ENCODE peak calls at places on chromosome 21, in seven cellular contexts. J is lung; W is HCT116; S is IMR-90; R is neuronal stem cell; B is right cardiac atrium; K is CD8-positive, alpha-beta memory T cell. H is an unnamed sample.
A peak's percentile ranks its signal among the peaks of the same experiment; 100 is the strongest.

GRCh38 chr21:32315511-32316362 is 17.1 kb downstream of the MRAP start:
- DNase-seq in S (no peak), W (no peak), B (no peak), K (no peak), R (no peak), J (no peak), H (no peak)

GRCh38 chr21:46322351-46323226 is 1.1 kb downstream of the C21orf58 start:
- DNase-seq in W (no peak), J (peak; percentile 31), S (peak; percentile 47), R (no peak), B (no peak), K (no peak), H (peak; percentile 57)

GRCh38 chr21:26593800-26594199 is 20.7 kb upstream of the CYYR1 start:
- DNase-seq in K (no peak), S (no peak), B (no peak), W (no peak), R (no peak), J (no peak), H (no peak)

GRCh38 chr21:25568230-25568629 is 39.1 kb downstream of the MRPL39 start:
- DNase-seq in J (no peak), B (peak; percentile 42), S (peak; percentile 78), W (no peak), K (peak; percentile 13), R (no peak), H (peak; percentile 41)

GRCh38 chr21:43679951-43680350 is 20.6 kb downstream of the RRP1B start:
- DNase-seq in R (no peak), J (no peak), B (no peak), S (no peak), W (no peak), K (no peak), H (no peak)

GRCh38 chr21:25421327-25422028 is 185.8 kb downstream of the MRPL39 start:
- DNase-seq in W (no peak), S (peak; percentile 68), B (no peak), R (peak; percentile 20), J (no peak), K (peak; percentile 50), H (no peak)

GRCh38 chr21:25963186-25963585 is 207.4 kb downstream of the APP start:
- DNase-seq in J (peak; percentile 33), B (no peak), K (no peak), W (peak; percentile 75), R (no peak), S (peak; percentile 34), H (no peak)

GRCh38 chr21:29481641-29482040 is 182.9 kb downstream of the BACH1 start:
- DNase-seq in B (no peak), J (no peak), K (no peak), R (no peak), W (no peak), S (peak; percentile 73), H (no peak)

GRCh38 chr21:35321322-35322200 is 272.5 kb upstream of the RUNX1 start:
- DNase-seq in W (no peak), R (no peak), J (no peak), K (no peak), B (no peak), S (no peak), H (no peak)

GRCh38 chr21:31119199-31119598 is 80.9 kb upstream of the KRTAP19-8 start:
- DNase-seq in K (no peak), B (no peak), S (no peak), R (no peak), J (no peak), W (no peak), H (no peak)

GRCh38 chr21:35294231-35294898 is 245.3 kb upstream of the RUNX1 start:
- DNase-seq in R (no peak), K (no peak), S (no peak), W (peak; percentile 86), J (no peak), B (no peak), H (no peak)

GRCh38 chr21:43362306-43362927 is 64.5 kb downstream of the SIK1 start:
- DNase-seq in W (no peak), R (no peak), B (peak; percentile 86), K (peak; percentile 89), J (no peak), S (peak; percentile 86), H (peak; percentile 38)

GRCh38 chr21:19523731-19524130 is 1120.1 kb upstream of the TMPRSS15 start:
- DNase-seq in R (no peak), J (no peak), B (no peak), S (no peak), K (no peak), W (no peak), H (no peak)

GRCh38 chr21:21165063-21165645 is 166.9 kb downstream of the NCAM2 start:
- DNase-seq in W (no peak), R (no peak), B (peak; percentile 19), J (no peak), S (peak; percentile 97), K (no peak), H (no peak)

GRCh38 chr21:44911384-44912157 is 9.1 kb downstream of the ITGB2 start:
- DNase-seq in S (no peak), K (peak; percentile 75), B (peak; percentile 58), R (no peak), W (no peak), J (peak; percentile 78), H (peak; percentile 84)

GRCh38 chr21:38186869-38187268 is 69.9 kb upstream of the KCNJ15 start:
- DNase-seq in S (no peak), J (no peak), W (no peak), K (no peak), R (no peak), B (no peak), H (no peak)

GRCh38 chr21:19981938-19982337 is 1016.3 kb upstream of the NCAM2 start:
- DNase-seq in J (no peak), W (no peak), K (no peak), R (no peak), S (no peak), B (no peak), H (no peak)

GRCh38 chr21:34595457-34595856 is 19.5 kb downstream of the RCAN1 start:
- DNase-seq in K (no peak), B (no peak), R (no peak), J (no peak), S (no peak), W (no peak), H (no peak)

GRCh38 chr21:38979271-38980196 is 173.8 kb downstream of the ETS2 start:
- DNase-seq in J (no peak), R (no peak), S (peak; percentile 70), B (no peak), W (no peak), K (no peak), H (no peak)

GRCh38 chr21:44579833-44580144 is 615 bp downstream of the KRTAP10-5 start:
- DNase-seq in J (no peak), K (no peak), W (no peak), B (no peak), S (no peak), R (no peak), H (no peak)

GRCh38 chr21:29939859-29940245 is at the start of gene GRIK1:
- DNase-seq in B (no peak), J (no peak), S (no peak), W (no peak), R (peak; percentile 37), K (no peak), H (peak; percentile 36)

DNA sequence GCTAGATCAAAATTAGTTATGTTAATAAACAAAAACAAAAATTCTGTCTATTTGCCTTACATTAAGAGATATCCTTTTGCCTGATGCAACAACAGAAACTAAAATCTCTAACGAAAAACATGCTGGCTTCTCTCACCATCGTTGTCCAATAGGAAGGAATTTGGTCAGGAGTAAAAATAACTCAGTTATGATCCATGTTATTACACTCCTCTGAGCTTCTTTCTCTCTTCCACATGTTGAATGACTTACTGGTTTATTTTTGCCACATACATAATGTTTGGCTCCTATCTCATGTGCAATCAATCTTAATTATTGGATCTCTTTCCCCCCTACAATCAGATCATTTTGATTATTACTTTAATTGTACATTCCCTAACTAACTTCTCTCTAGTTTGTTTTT is 688.4 kb downstream of the USP25 start:
- DNase-seq in K (no peak), R (no peak), S (no peak), J (no peak), W (no peak), B (no peak), H (no peak)
- H3K4me3 ChIP-seq in K (no peak overlapping the region), R (no peak overlapping the region), S (no peak overlapping the region), J (no peak overlapping the region), W (no peak overlapping the region), B (peak overlapping the region; percentile 9), H (no peak overlapping the region)

DNA sequence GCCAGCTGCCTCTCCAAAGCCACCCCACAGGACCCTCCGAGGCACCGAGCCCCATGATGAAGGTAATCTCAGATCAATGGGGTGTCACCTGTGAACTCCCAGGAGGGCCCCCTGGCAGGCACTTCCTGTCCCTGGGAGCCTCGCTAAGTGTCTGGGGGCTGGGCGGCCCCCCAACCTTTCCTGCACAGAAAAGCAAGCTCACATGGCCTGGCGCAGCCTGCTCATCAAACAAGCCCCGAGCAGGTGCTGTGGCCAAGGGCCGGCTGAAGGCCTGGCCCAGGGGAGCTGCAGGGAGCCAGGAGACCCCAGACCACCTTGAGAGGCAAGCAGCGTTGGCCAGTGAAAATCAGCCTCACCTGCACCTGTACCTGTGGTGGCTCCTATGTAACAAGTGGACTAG is 2.9 kb downstream of the RIPK4 start:
- DNase-seq in W (no peak), J (no peak), B (no peak), S (no peak), K (no peak), R (no peak), H (no peak)
- H3K4me3 ChIP-seq in W (no peak overlapping the region), J (no peak overlapping the region), B (no peak overlapping the region), S (no peak overlapping the region), K (no peak overlapping the region), R (no peak overlapping the region), H (no peak overlapping the region)

GRCh38 chr21:36700961-36701911 is 2.3 kb downstream of the SIM2 start:
- DNase-seq in B (no peak), W (no peak), R (peak; percentile 54), J (no peak), S (no peak), K (no peak), H (no peak)
- H3K4me3 ChIP-seq in B (peak overlapping the region; percentile 27), W (peak overlapping the region; percentile 71), R (peak overlapping the region; percentile 36), J (no peak overlapping the region), S (peak overlapping the region; percentile 57), K (no peak overlapping the region), H (no peak overlapping the region)

DNA sequence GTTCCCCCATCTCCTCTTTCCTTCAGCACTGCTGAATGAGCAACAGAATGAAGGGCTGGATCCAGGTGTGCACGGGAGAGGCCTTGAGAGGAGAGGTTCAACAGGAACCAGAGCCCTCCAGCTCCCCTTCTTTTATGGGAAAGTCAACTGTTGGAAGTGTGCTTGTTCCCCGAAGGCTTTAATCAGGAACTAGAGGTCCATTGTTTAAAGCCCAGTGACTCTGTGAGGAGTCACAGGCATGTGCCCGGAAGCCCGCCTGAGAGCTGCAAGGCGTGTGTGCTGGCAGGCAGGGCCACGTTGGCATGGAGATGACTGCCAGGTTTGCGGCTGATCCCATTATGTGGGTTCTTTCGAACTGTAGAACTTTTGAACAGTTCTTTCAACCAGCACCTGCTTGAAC is 3.2 kb downstream of the BACE2 start:
- DNase-seq in R (no peak), S (no peak), W (no peak), K (no peak), B (peak; percentile 46), J (peak; percentile 63), H (no peak)
- H3K4me3 ChIP-seq in R (no peak overlapping the region), S (no peak overlapping the region), W (no peak overlapping the region), K (no peak overlapping the region), B (no peak overlapping the region), J (no peak overlapping the region), H (no peak overlapping the region)

GRCh38 chr21:14923468-14923867 is 141.3 kb downstream of the NRIP1 start:
- DNase-seq in R (no peak), K (no peak), B (no peak), W (no peak), J (no peak), S (peak; percentile 63), H (no peak)

GRCh38 chr21:14922980-14923379 is 141.8 kb downstream of the NRIP1 start:
- DNase-seq in R (no peak), J (no peak), B (no peak), S (no peak), W (no peak), K (no peak), H (no peak)

GRCh38 chr21:14926186-14926585 is 138.6 kb downstream of the NRIP1 start:
- DNase-seq in K (no peak), B (no peak), R (no peak), S (no peak), W (no peak), J (no peak), H (no peak)
- H3K4me3 ChIP-seq in K (no peak overlapping the region), B (no peak overlapping the region), R (no peak overlapping the region), S (no peak overlapping the region), W (no peak overlapping the region), J (no peak overlapping the region), H (no peak overlapping the region)